ENCODE peak calls at places on chromosome 2, in six cellular contexts. One of them, this sample, is unnamed.

GRCh38 chr2:191265311-191266170 is 20.3 kb downstream of the MYO1B start:
- DNase-seq in foreskin fibroblast: peak
- DNase-seq in mucosa of descending colon: peak
- DNase-seq in cardiac muscle cell: no peak
- DNase-seq in stimulated activated CD4-positive, alpha-beta T cell treated with anti-CD3 and anti-CD28 coated beads, Interleukin-15, amount 100 ng/mL, for 1 hour: no peak
- DNase-seq in NCI-H2081: no peak
- DNase-seq in this sample: no peak

GRCh38 chr2:67322361-67323001 is 74.7 kb upstream of the ETAA1 start:
- DNase-seq in mucosa of descending colon: peak
- DNase-seq in foreskin fibroblast: peak
- DNase-seq in NCI-H2081: peak
- DNase-seq in stimulated activated CD4-positive, alpha-beta T cell treated with anti-CD3 and anti-CD28 coated beads, Interleukin-15, amount 100 ng/mL, for 1 hour: no peak
- DNase-seq in cardiac muscle cell: peak
- DNase-seq in this sample: no peak

GRCh38 chr2:128410758-128411215 is 92.1 kb upstream of the HS6ST1 start:
- DNase-seq in cardiac muscle cell: no peak
- DNase-seq in mucosa of descending colon: no peak
- DNase-seq in stimulated activated CD4-positive, alpha-beta T cell treated with anti-CD3 and anti-CD28 coated beads, Interleukin-15, amount 100 ng/mL, for 1 hour: no peak
- DNase-seq in foreskin fibroblast: no peak
- DNase-seq in NCI-H2081: no peak
- DNase-seq in this sample: no peak

GRCh38 chr2:88735853-88736252 is 44.4 kb downstream of the RPIA start:
- DNase-seq in stimulated activated CD4-positive, alpha-beta T cell treated with anti-CD3 and anti-CD28 coated beads, Interleukin-15, amount 100 ng/mL, for 1 hour: peak
- DNase-seq in mucosa of descending colon: no peak
- DNase-seq in NCI-H2081: no peak
- DNase-seq in foreskin fibroblast: peak
- DNase-seq in cardiac muscle cell: no peak
- DNase-seq in this sample: no peak

GRCh38 chr2:127674241-127675209 is 805 bp downstream of the LIMS2 start:
- DNase-seq in stimulated activated CD4-positive, alpha-beta T cell treated with anti-CD3 and anti-CD28 coated beads, Interleukin-15, amount 100 ng/mL, for 1 hour: peak
- DNase-seq in foreskin fibroblast: peak
- DNase-seq in NCI-H2081: no peak
- DNase-seq in cardiac muscle cell: peak
- DNase-seq in mucosa of descending colon: no peak
- DNase-seq in this sample: peak

GRCh38 chr2:83587309-83587708 is 871.8 kb downstream of the SUCLG1 start:
- DNase-seq in NCI-H2081: no peak
- DNase-seq in cardiac muscle cell: no peak
- DNase-seq in mucosa of descending colon: no peak
- DNase-seq in stimulated activated CD4-positive, alpha-beta T cell treated with anti-CD3 and anti-CD28 coated beads, Interleukin-15, amount 100 ng/mL, for 1 hour: no peak
- DNase-seq in foreskin fibroblast: no peak
- DNase-seq in this sample: no peak

GRCh38 chr2:199589303-199589702 is 131.6 kb upstream of the SATB2 start:
- DNase-seq in stimulated activated CD4-positive, alpha-beta T cell treated with anti-CD3 and anti-CD28 coated beads, Interleukin-15, amount 100 ng/mL, for 1 hour: no peak
- DNase-seq in mucosa of descending colon: no peak
- DNase-seq in foreskin fibroblast: no peak
- DNase-seq in NCI-H2081: no peak
- DNase-seq in cardiac muscle cell: no peak
- DNase-seq in this sample: no peak

GRCh38 chr2:70954886-70955285 is 19.2 kb downstream of the ATP6V1B1 start:
- DNase-seq in stimulated activated CD4-positive, alpha-beta T cell treated with anti-CD3 and anti-CD28 coated beads, Interleukin-15, amount 100 ng/mL, for 1 hour: no peak
- DNase-seq in foreskin fibroblast: no peak
- DNase-seq in mucosa of descending colon: no peak
- DNase-seq in cardiac muscle cell: no peak
- DNase-seq in NCI-H2081: no peak
- DNase-seq in this sample: no peak

GRCh38 chr2:17362956-17363355 is 155.3 kb downstream of the RAD51AP2 start:
- DNase-seq in NCI-H2081: no peak
- DNase-seq in cardiac muscle cell: no peak
- DNase-seq in foreskin fibroblast: no peak
- DNase-seq in mucosa of descending colon: no peak
- DNase-seq in stimulated activated CD4-positive, alpha-beta T cell treated with anti-CD3 and anti-CD28 coated beads, Interleukin-15, amount 100 ng/mL, for 1 hour: no peak
- DNase-seq in this sample: no peak

GRCh38 chr2:67451086-67451832 is 54.1 kb downstream of the ETAA1 start:
- DNase-seq in mucosa of descending colon: no peak
- DNase-seq in NCI-H2081: no peak
- DNase-seq in cardiac muscle cell: no peak
- DNase-seq in stimulated activated CD4-positive, alpha-beta T cell treated with anti-CD3 and anti-CD28 coated beads, Interleukin-15, amount 100 ng/mL, for 1 hour: no peak
- DNase-seq in foreskin fibroblast: peak
- DNase-seq in this sample: no peak

GRCh38 chr2:157498501-157498900 is 54.6 kb upstream of the CYTIP start:
- DNase-seq in NCI-H2081: no peak
- DNase-seq in cardiac muscle cell: no peak
- DNase-seq in foreskin fibroblast: no peak
- DNase-seq in stimulated activated CD4-positive, alpha-beta T cell treated with anti-CD3 and anti-CD28 coated beads, Interleukin-15, amount 100 ng/mL, for 1 hour: no peak
- DNase-seq in mucosa of descending colon: no peak
- DNase-seq in this sample: no peak

GRCh38 chr2:186308347-186308746 is 177.7 kb upstream of the ZC3H15 start:
- DNase-seq in foreskin fibroblast: peak
- DNase-seq in stimulated activated CD4-positive, alpha-beta T cell treated with anti-CD3 and anti-CD28 coated beads, Interleukin-15, amount 100 ng/mL, for 1 hour: no peak
- DNase-seq in cardiac muscle cell: no peak
- DNase-seq in mucosa of descending colon: no peak
- DNase-seq in NCI-H2081: no peak
- DNase-seq in this sample: no peak

GRCh38 chr2:12046641-12047040 is 300.2 kb downstream of the LPIN1 start:
- DNase-seq in NCI-H2081: no peak
- DNase-seq in foreskin fibroblast: peak
- DNase-seq in stimulated activated CD4-positive, alpha-beta T cell treated with anti-CD3 and anti-CD28 coated beads, Interleukin-15, amount 100 ng/mL, for 1 hour: no peak
- DNase-seq in mucosa of descending colon: no peak
- DNase-seq in cardiac muscle cell: no peak
- DNase-seq in this sample: no peak

GRCh38 chr2:165594935-165595255 is 125.4 kb downstream of the CSRNP3 start:
- DNase-seq in stimulated activated CD4-positive, alpha-beta T cell treated with anti-CD3 and anti-CD28 coated beads, Interleukin-15, amount 100 ng/mL, for 1 hour: no peak
- DNase-seq in cardiac muscle cell: no peak
- DNase-seq in foreskin fibroblast: no peak
- DNase-seq in mucosa of descending colon: no peak
- DNase-seq in NCI-H2081: no peak
- DNase-seq in this sample: no peak

GRCh38 chr2:172628085-172628484 is 72.2 kb downstream of the PDK1 start:
- DNase-seq in NCI-H2081: no peak
- DNase-seq in stimulated activated CD4-positive, alpha-beta T cell treated with anti-CD3 and anti-CD28 coated beads, Interleukin-15, amount 100 ng/mL, for 1 hour: no peak
- DNase-seq in foreskin fibroblast: no peak
- DNase-seq in mucosa of descending colon: no peak
- DNase-seq in cardiac muscle cell: no peak
- DNase-seq in this sample: no peak

GRCh38 chr2:104804148-104804890 is 49.6 kb upstream of the POU3F3 start:
- DNase-seq in cardiac muscle cell: no peak
- DNase-seq in stimulated activated CD4-positive, alpha-beta T cell treated with anti-CD3 and anti-CD28 coated beads, Interleukin-15, amount 100 ng/mL, for 1 hour: no peak
- DNase-seq in mucosa of descending colon: no peak
- DNase-seq in NCI-H2081: no peak
- DNase-seq in foreskin fibroblast: no peak
- DNase-seq in this sample: no peak

GRCh38 chr2:18745431-18746272 is 156.3 kb upstream of the NT5C1B start:
- DNase-seq in NCI-H2081: no peak
- DNase-seq in foreskin fibroblast: no peak
- DNase-seq in stimulated activated CD4-positive, alpha-beta T cell treated with anti-CD3 and anti-CD28 coated beads, Interleukin-15, amount 100 ng/mL, for 1 hour: no peak
- DNase-seq in cardiac muscle cell: no peak
- DNase-seq in mucosa of descending colon: no peak
- DNase-seq in this sample: no peak

GRCh38 chr2:233065954-233066470 is 5.9 kb downstream of the INPP5D start:
- DNase-seq in stimulated activated CD4-positive, alpha-beta T cell treated with anti-CD3 and anti-CD28 coated beads, Interleukin-15, amount 100 ng/mL, for 1 hour: no peak
- DNase-seq in NCI-H2081: no peak
- DNase-seq in mucosa of descending colon: no peak
- DNase-seq in foreskin fibroblast: no peak
- DNase-seq in cardiac muscle cell: no peak
- DNase-seq in this sample: no peak

GRCh38 chr2:54454922-54455583 is 1.1 kb upstream of the SPTBN1 start:
- DNase-seq in cardiac muscle cell: peak
- DNase-seq in foreskin fibroblast: peak
- DNase-seq in stimulated activated CD4-positive, alpha-beta T cell treated with anti-CD3 and anti-CD28 coated beads, Interleukin-15, amount 100 ng/mL, for 1 hour: no peak
- DNase-seq in NCI-H2081: peak
- DNase-seq in mucosa of descending colon: no peak
- DNase-seq in this sample: peak

GRCh38 chr2:98445167-98445522 is 487 bp downstream of the INPP4A start:
- DNase-seq in foreskin fibroblast: peak
- DNase-seq in mucosa of descending colon: no peak
- DNase-seq in stimulated activated CD4-positive, alpha-beta T cell treated with anti-CD3 and anti-CD28 coated beads, Interleukin-15, amount 100 ng/mL, for 1 hour: no peak
- DNase-seq in cardiac muscle cell: no peak
- DNase-seq in NCI-H2081: no peak
- DNase-seq in this sample: no peak

GRCh38 chr2:216799873-216800421 is 59.9 kb downstream of the TNP1 start:
- DNase-seq in cardiac muscle cell: no peak
- DNase-seq in stimulated activated CD4-positive, alpha-beta T cell treated with anti-CD3 and anti-CD28 coated beads, Interleukin-15, amount 100 ng/mL, for 1 hour: no peak
- DNase-seq in mucosa of descending colon: peak
- DNase-seq in foreskin fibroblast: peak
- DNase-seq in NCI-H2081: no peak
- DNase-seq in this sample: no peak

GRCh38 chr2:97759727-97760407 is 46.5 kb downstream of the ZAP70 start:
- DNase-seq in mucosa of descending colon: no peak
- DNase-seq in foreskin fibroblast: no peak
- DNase-seq in stimulated activated CD4-positive, alpha-beta T cell treated with anti-CD3 and anti-CD28 coated beads, Interleukin-15, amount 100 ng/mL, for 1 hour: no peak
- DNase-seq in cardiac muscle cell: no peak
- DNase-seq in NCI-H2081: no peak
- DNase-seq in this sample: no peak

GRCh38 chr2:156752042-156752441 is 315.9 kb downstream of the GPD2 start:
- DNase-seq in foreskin fibroblast: no peak
- DNase-seq in NCI-H2081: no peak
- DNase-seq in mucosa of descending colon: no peak
- DNase-seq in stimulated activated CD4-positive, alpha-beta T cell treated with anti-CD3 and anti-CD28 coated beads, Interleukin-15, amount 100 ng/mL, for 1 hour: no peak
- DNase-seq in cardiac muscle cell: no peak
- DNase-seq in this sample: no peak

GRCh38 chr2:53512071-53512841 is 255.3 kb upstream of the CHAC2 start:
- DNase-seq in stimulated activated CD4-positive, alpha-beta T cell treated with anti-CD3 and anti-CD28 coated beads, Interleukin-15, amount 100 ng/mL, for 1 hour: no peak
- DNase-seq in cardiac muscle cell: no peak
- DNase-seq in foreskin fibroblast: no peak
- DNase-seq in mucosa of descending colon: no peak
- DNase-seq in NCI-H2081: no peak
- DNase-seq in this sample: no peak

GRCh38 chr2:190947711-190948251 is 66.2 kb downstream of the STAT1 start:
- DNase-seq in stimulated activated CD4-positive, alpha-beta T cell treated with anti-CD3 and anti-CD28 coated beads, Interleukin-15, amount 100 ng/mL, for 1 hour: no peak
- DNase-seq in mucosa of descending colon: no peak
- DNase-seq in cardiac muscle cell: peak
- DNase-seq in foreskin fibroblast: peak
- DNase-seq in NCI-H2081: no peak
- DNase-seq in this sample: no peak

GRCh38 chr2:239934571-239935171 is 90.5 kb downstream of the NDUFA10 start:
- DNase-seq in foreskin fibroblast: peak
- DNase-seq in NCI-H2081: no peak
- DNase-seq in cardiac muscle cell: no peak
- DNase-seq in mucosa of descending colon: peak
- DNase-seq in stimulated activated CD4-positive, alpha-beta T cell treated with anti-CD3 and anti-CD28 coated beads, Interleukin-15, amount 100 ng/mL, for 1 hour: peak
- DNase-seq in this sample: no peak

GRCh38 chr2:41294331-41294730 is 753.5 kb upstream of the PKDCC start:
- DNase-seq in stimulated activated CD4-positive, alpha-beta T cell treated with anti-CD3 and anti-CD28 coated beads, Interleukin-15, amount 100 ng/mL, for 1 hour: no peak
- DNase-seq in cardiac muscle cell: peak
- DNase-seq in foreskin fibroblast: no peak
- DNase-seq in mucosa of descending colon: no peak
- DNase-seq in NCI-H2081: no peak
- DNase-seq in this sample: no peak

GRCh38 chr2:233351423-233351822 is 2.9 kb upstream of the DGKD start:
- DNase-seq in foreskin fibroblast: no peak
- DNase-seq in cardiac muscle cell: no peak
- DNase-seq in stimulated activated CD4-positive, alpha-beta T cell treated with anti-CD3 and anti-CD28 coated beads, Interleukin-15, amount 100 ng/mL, for 1 hour: no peak
- DNase-seq in NCI-H2081: no peak
- DNase-seq in mucosa of descending colon: no peak
- DNase-seq in this sample: no peak

GRCh38 chr2:235444101-235444597 is 49.7 kb upstream of the AGAP1 start:
- DNase-seq in NCI-H2081: no peak
- DNase-seq in stimulated activated CD4-positive, alpha-beta T cell treated with anti-CD3 and anti-CD28 coated beads, Interleukin-15, amount 100 ng/mL, for 1 hour: no peak
- DNase-seq in mucosa of descending colon: peak
- DNase-seq in cardiac muscle cell: no peak
- DNase-seq in foreskin fibroblast: no peak
- DNase-seq in this sample: no peak

This sample was measured in upper lobe of left lung.